ENCODE peak calls at places on chromosomes 3 and 15, in nine cellular contexts. N, W, D, O, S, C, H, A and X are unnamed samples.

GRCh38 chr3:87088366-87088983 is 97.5 kb upstream of the VGLL3 start:
- DNase-seq in D (no peak), C (no peak), H (peak), W (peak), A (no peak), O (no peak), N (peak), S (no peak), X (peak)

GRCh38 chr3:151787626-151788025 is 26.3 kb upstream of the AADAC start:
- DNase-seq in H (no peak), O (no peak), N (peak), S (no peak), W (no peak), D (peak), A (no peak), C (no peak), X (peak)

GRCh38 chr3:38353151-38353550 is 6.6 kb downstream of the XYLB start:
- DNase-seq in D (no peak), S (no peak), O (no peak), H (peak), W (no peak), C (no peak), A (no peak), N (peak), X (peak)

GRCh38 chr3:15096026-15096425 is 2.9 kb downstream of the RBSN start:
- DNase-seq in C (no peak), D (no peak), W (no peak), A (no peak), O (no peak), N (no peak), S (no peak), H (no peak), X (no peak)

GRCh38 chr3:134369861-134370596 is 4.2 kb downstream of the AMOTL2 start:
- DNase-seq in H (peak), S (no peak), O (no peak), W (no peak), D (peak), C (no peak), A (no peak), N (peak), X (peak)

GRCh38 chr3:127796045-127796720 is 26.1 kb downstream of the MGLL start:
- DNase-seq in D (no peak), N (no peak), S (no peak), H (no peak), O (no peak), C (no peak), W (no peak), A (no peak), X (no peak)

GRCh38 chr15:63896336-63897115 is 62.8 kb upstream of the HERC1 start:
- DNase-seq in D (peak), N (peak), S (no peak), A (peak), O (no peak), W (no peak), H (peak), C (no peak), X (peak)

GRCh38 chr3:8780279-8780678 is 10.9 kb upstream of the OXTR start:
- DNase-seq in N (no peak), A (no peak), C (no peak), W (no peak), S (no peak), O (no peak), D (no peak), H (no peak), X (no peak)

GRCh38 chr3:126654571-126655393 is at the start of gene TXNRD3:
- DNase-seq in W (peak), O (peak), N (peak), C (no peak), H (peak), D (peak), S (peak), A (peak), X (peak)

GRCh38 chr3:133742351-133743091 is 3.7 kb upstream of the TF start:
- DNase-seq in A (peak), C (no peak), W (no peak), S (no peak), D (no peak), O (no peak), N (peak), H (peak), X (peak)

GRCh38 chr15:31360843-31361763 is 34.5 kb downstream of the KLF13 start:
- DNase-seq in W (peak), O (no peak), N (no peak), A (no peak), C (no peak), S (no peak), D (no peak), H (no peak), X (no peak)

GRCh38 chr3:177196473-177197040 is 725 bp downstream of the TBL1XR1 start:
- DNase-seq in D (peak), S (peak), N (peak), A (peak), O (no peak), H (peak), W (no peak), C (no peak), X (peak)

GRCh38 chr3:138348950-138349739 is 766 bp downstream of the MRAS start:
- DNase-seq in N (peak), D (peak), W (no peak), A (no peak), H (peak), O (no peak), S (peak), C (no peak), X (peak)

GRCh38 chr3:60669636-60670035 is 581.6 kb downstream of the FHIT start:
- DNase-seq in N (no peak), C (no peak), A (no peak), W (no peak), D (no peak), H (no peak), O (no peak), S (no peak), X (no peak)

GRCh38 chr3:109943181-109943580 is 605.8 kb upstream of the DPPA4 start:
- DNase-seq in O (no peak), W (no peak), D (no peak), A (no peak), C (no peak), N (peak), S (no peak), H (no peak), X (no peak)

GRCh38 chr15:74917676-74918075 is 11.0 kb upstream of the FAM219B start:
- DNase-seq in N (no peak), D (no peak), H (no peak), C (no peak), S (no peak), W (no peak), O (no peak), A (no peak), X (no peak)

GRCh38 chr15:80498652-80499051 is 94.5 kb downstream of the ARNT2 start:
- DNase-seq in S (no peak), A (no peak), W (no peak), N (peak), H (no peak), O (no peak), D (no peak), C (no peak), X (no peak)
- H3K4me3 ChIP-seq in S (no peak), A (no peak), W (no peak), N (no peak), H (no peak), O (no peak), D (no peak), C (no peak), X (no peak)

GRCh38 chr3:70392227-70392626 is 79.8 kb upstream of the MDFIC2 start:
- DNase-seq in S (no peak), N (no peak), W (no peak), O (no peak), D (no peak), C (no peak), H (no peak), A (no peak), X (no peak)

GRCh38 chr3:70393881-70394612 is 81.6 kb upstream of the MDFIC2 start:
- DNase-seq in C (no peak), D (no peak), H (no peak), O (no peak), W (no peak), N (no peak), A (no peak), S (no peak), X (no peak)
- TF ChIP-seq CTCF in C (no peak), D (no peak), H (no peak), O (no peak), W (no peak), N (no peak), A (no peak), S (no peak), X (no peak)

DNA sequence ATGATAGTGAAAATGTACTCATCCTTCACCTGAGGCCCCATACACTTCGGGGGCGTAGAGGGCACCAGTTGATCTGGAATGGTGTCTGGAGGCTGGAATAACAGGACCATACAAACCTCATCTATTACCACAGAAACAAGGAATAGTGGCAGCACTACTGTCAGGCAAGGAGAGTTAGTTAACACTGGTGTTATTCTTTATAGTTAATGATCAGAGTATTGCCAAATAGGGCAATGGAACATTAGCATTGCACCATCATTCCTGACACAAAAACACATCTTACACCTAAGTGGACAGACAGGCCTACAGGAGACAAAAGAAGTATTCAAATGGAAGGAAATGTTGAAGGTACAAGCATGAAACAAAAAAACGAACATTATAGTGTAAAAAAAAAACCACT is 137.0 kb upstream of the UBP1 start:
- DNase-seq in W (no peak), C (no peak), H (no peak), A (no peak), D (no peak), N (no peak), S (no peak), O (no peak), X (no peak)
- H3K4me3 ChIP-seq in W (no peak), C (no peak), H (no peak), A (no peak), D (no peak), N (no peak), S (no peak), O (no peak), X (no peak)

DNA sequence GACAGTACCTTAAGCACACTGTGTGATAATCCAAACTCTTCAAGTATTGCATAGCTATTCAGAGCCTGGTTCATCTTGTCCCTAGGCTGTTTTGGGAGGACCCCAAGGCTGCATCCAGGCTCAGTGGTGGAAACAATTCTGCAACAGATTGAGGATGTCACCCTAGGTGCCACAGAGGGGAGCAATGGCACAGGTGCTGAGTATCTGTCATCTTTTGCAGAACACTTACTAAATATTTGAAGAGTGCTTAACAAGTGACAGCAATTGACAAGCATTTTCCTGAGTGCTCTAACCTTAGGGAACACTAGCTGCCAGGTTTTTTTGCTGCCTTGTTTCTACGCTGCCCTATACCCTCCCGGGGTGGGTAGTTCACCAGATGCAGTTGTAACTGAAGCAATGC is 27.7 kb downstream of the STARD5 start:
- DNase-seq in A (no peak), S (no peak), O (no peak), N (no peak), H (no peak), D (no peak), W (no peak), C (no peak), X (no peak)
- TF ChIP-seq CTCF in A (no peak), S (no peak), O (no peak), N (no peak), H (no peak), D (no peak), W (no peak), C (no peak), X (no peak)

GRCh38 chr3:150544040-150544439 is 2.3 kb downstream of the SERP1 start:
- DNase-seq in O (peak), H (peak), A (no peak), S (no peak), D (peak), C (no peak), W (no peak), N (peak), X (peak)
- H3K4me3 ChIP-seq in O (no peak), H (no peak), A (peak), S (no peak), D (no peak), C (peak), W (no peak), N (peak), X (peak)

DNA sequence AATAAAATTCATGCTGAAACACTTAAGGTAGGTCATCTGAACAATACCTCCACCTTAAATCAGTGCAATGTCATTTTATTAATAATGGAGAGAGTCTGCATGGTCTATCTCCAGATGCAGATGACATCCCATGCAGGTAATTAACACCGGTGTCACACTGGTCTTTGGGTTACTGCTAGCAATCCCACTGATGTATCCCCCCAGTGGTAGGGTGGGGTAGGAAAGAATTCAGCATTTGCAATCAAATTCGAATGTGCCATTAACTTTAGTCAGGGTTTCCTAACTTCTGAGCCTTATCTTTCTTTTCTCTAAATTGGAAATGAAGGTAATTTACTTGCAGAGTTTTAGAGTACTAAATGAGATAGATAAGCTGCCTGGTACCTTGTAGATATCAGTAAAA is 44.4 kb downstream of the KIF15 start:
- DNase-seq in S (no peak), N (no peak), W (no peak), A (no peak), C (no peak), O (no peak), H (no peak), D (no peak), X (no peak)
- TF ChIP-seq CTCF in S (no peak), N (no peak), W (no peak), A (no peak), C (peak), O (no peak), H (no peak), D (no peak), X (no peak)

DNA sequence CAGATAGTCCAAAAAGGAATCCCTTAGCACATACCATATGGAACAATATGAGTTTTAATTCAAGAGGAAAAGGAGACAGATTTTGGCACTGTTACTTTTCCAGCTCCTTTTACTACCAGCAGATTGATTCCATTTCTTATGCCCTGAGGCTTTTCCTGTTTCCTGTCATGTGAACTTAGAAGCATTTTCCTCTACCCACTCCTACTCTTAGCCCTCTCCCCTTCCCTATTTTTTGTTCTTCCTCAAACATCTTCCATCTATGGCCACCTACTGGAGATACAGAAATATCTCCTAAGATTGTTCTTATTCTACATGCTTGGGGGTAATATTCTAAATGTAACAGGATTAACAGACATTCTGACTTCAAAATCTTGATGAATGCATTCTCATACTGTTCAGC is 207.8 kb downstream of the CHST2 start:
- DNase-seq in W (no peak), H (peak), A (no peak), O (no peak), C (no peak), N (peak), D (peak), S (no peak), X (no peak)
- H3K4me3 ChIP-seq in W (no peak), H (no peak), A (no peak), O (no peak), C (no peak), N (no peak), D (no peak), S (no peak), X (no peak)